ENCODE peak calls at places on chromosome 9, in five cellular contexts. G, E, V, A and R are unnamed samples.

GRCh38 chr9:133506653-133507038 is 18.1 kb downstream of the MYMK start:
- DNase-seq in G (no peak), E (no peak), V (no peak), A (no peak), R (no peak)

GRCh38 chr9:137670391-137671195 is 51.8 kb downstream of the EHMT1 start:
- DNase-seq in G (peak), E (no peak), V (no peak), A (no peak), R (no peak)

GRCh38 chr9:133995012-133995896 is 3.1 kb upstream of the VAV2 start:
- DNase-seq in G (no peak), E (no peak), V (peak), A (peak), R (peak)

GRCh38 chr9:12538842-12539584 is 154.2 kb upstream of the TYRP1 start:
- DNase-seq in G (peak), E (no peak), V (no peak), A (no peak), R (no peak)

GRCh38 chr9:105243015-105243686 is 1.3 kb upstream of the SLC44A1 start:
- DNase-seq in G (no peak), E (no peak), V (no peak), A (peak), R (no peak)

GRCh38 chr9:130825051-130825651 is 9.9 kb upstream of the ABL1 start:
- DNase-seq in G (peak), E (peak), V (no peak), A (peak), R (peak)

GRCh38 chr9:99816392-99816791 is 5.3 kb upstream of the NR4A3 start:
- DNase-seq in G (no peak), E (no peak), V (no peak), A (no peak), R (no peak)

GRCh38 chr9:11312976-11313375 is 700.2 kb upstream of the PTPRD start:
- DNase-seq in G (no peak), E (no peak), V (no peak), A (no peak), R (no peak)

GRCh38 chr9:127353882-127354281 is 43.1 kb upstream of the SLC2A8 start:
- DNase-seq in G (no peak), E (no peak), V (no peak), A (no peak), R (no peak)